ENCODE peak calls at places on chromosomes 4 and X, in four cellular contexts. J is NT2/D1, N is fibroblast of mammary gland, H is adipocyte. B is an unnamed sample.

GRCh38 chr4:99845708-99846469 is 29.3 kb downstream of the DAPP1 start:
- DNase-seq in J (no peak), N (no peak), H (no peak), B (no peak)

GRCh38 chr4:75973770-75974169 is 17.0 kb downstream of the SDAD1 start:
- DNase-seq in J (no peak), N (no peak), H (no peak), B (no peak)

GRCh38 chr4:150237110-150237852 is 159.0 kb downstream of the DCLK2 start:
- DNase-seq in J (no peak), N (peak; percentile 96), H (peak; percentile 95), B (no peak)

GRCh38 chrX:147403075-147403474 is 508.6 kb upstream of the FMR1 start:
- DNase-seq in J (no peak), N (no peak), H (no peak), B (no peak)

GRCh38 chr4:77151246-77151645 is 5.8 kb upstream of the CCNG2 start:
- DNase-seq in J (no peak), N (peak; percentile 16), H (no peak), B (no peak)

GRCh38 chr4:139278956-139279722 is 886 bp downstream of the MGARP start:
- DNase-seq in J (no peak), N (peak; percentile 5), H (peak; percentile 65), B (no peak)

GRCh38 chr4:78432896-78433295 is 118.7 kb upstream of the ANXA3 start:
- DNase-seq in J (no peak), N (peak; percentile 53), H (peak; percentile 77), B (no peak)

GRCh38 chr4:72971572-72971971 is 97.9 kb downstream of the COX18 start:
- DNase-seq in J (no peak), N (peak; percentile 86), H (peak; percentile 60), B (no peak)

GRCh38 chrX:138925330-138925729 is 213.8 kb upstream of the FGF13 start:
- DNase-seq in J (no peak), N (peak; percentile 95), H (no peak), B (no peak)

GRCh38 chr4:51845736-51846135 is 2.8 kb downstream of the DCUN1D4 start:
- DNase-seq in J (no peak), N (no peak), H (peak; percentile 49), B (no peak)

GRCh38 chr4:158786155-158786581 is 17.3 kb downstream of the FNIP2 start:
- DNase-seq in J (no peak), N (no peak), H (no peak), B (no peak)

GRCh38 chr4:158781963-158782362 is 13.1 kb downstream of the FNIP2 start:
- DNase-seq in J (no peak), N (no peak), H (no peak), B (no peak)

GRCh38 chr4:158783775-158784174 is 14.9 kb downstream of the FNIP2 start:
- DNase-seq in J (no peak), N (peak; percentile 56), H (no peak), B (no peak)

GRCh38 chr4:158778712-158779111 is 9.9 kb downstream of the FNIP2 start:
- DNase-seq in J (no peak), N (no peak), H (no peak), B (no peak)

GRCh38 chr4:158782539-158783360 is 13.9 kb downstream of the FNIP2 start:
- DNase-seq in J (no peak), N (no peak), H (no peak), B (no peak)
- H3K4me3 ChIP-seq in J (no peak overlapping the region), N (no peak overlapping the region), H (peak overlapping the region; percentile 31), B (no peak overlapping the region)

GRCh38 chr4:146585761-146586333 is 52.8 kb upstream of the POU4F2 start:
- DNase-seq in J (no peak), N (peak; percentile 66), H (peak; percentile 93), B (no peak)
- H3K4me3 ChIP-seq in J (no peak overlapping the region), N (no peak overlapping the region), H (peak overlapping the region; percentile 14), B (no peak overlapping the region)

GRCh38 chr4:169246957-169247396 is 23.8 kb downstream of the SH3RF1 start:
- DNase-seq in J (no peak), N (no peak), H (no peak), B (no peak)

GRCh38 chr4:169241480-169241879 is 29.3 kb downstream of the SH3RF1 start:
- DNase-seq in J (no peak), N (no peak), H (peak; percentile 51), B (no peak)

GRCh38 chr4:169248645-169249044 is 22.1 kb downstream of the SH3RF1 start:
- DNase-seq in J (no peak), N (no peak), H (no peak), B (no peak)

GRCh38 chr4:169243808-169244207 is 26.9 kb downstream of the SH3RF1 start:
- DNase-seq in J (no peak), N (peak; percentile 74), H (peak; percentile 92), B (no peak)

DNA sequence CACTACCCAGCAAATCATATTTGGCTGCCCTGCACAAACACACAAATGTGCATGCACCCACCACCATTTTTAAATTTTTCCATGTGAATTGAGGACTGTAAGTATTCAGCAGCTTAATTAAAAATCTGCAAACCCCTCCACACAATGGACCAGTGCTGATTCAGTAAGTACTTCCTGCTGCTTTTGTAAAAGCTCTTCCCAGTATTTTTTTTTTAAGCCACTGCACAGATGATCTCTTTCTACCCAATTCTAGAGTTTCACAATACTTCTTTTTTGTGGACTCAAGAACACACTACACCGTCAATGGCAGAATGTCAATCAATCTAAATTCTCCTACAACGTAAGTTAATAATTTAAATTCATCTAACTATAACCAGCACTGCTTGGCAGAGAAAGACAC is 26.5 kb downstream of the SH3RF1 start:
- DNase-seq in J (peak; percentile 13), N (peak; percentile 38), H (peak; percentile 29), B (no peak)
- H3K4me3 ChIP-seq in J (no peak overlapping the region), N (no peak overlapping the region), H (no peak overlapping the region), B (no peak overlapping the region)

DNA sequence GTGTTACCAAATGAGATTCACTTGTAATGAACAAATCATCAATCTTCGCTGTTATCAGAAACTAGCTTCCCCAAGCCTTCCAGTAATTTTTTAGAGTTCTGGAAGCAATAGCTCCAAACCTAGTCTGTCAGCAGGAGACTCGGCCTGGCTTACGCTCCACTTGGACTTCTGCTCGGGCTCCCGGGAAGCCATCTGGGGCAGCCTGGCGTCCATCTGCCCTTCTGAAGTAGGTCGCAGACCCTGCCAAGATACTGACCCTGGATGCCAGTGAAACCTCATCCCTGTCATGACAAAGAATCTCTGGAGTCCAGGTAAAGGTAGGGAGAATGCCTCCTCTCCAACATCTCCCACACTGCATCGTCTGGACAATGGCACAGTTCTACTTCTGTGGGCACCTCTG is 493.8 kb upstream of the ZFP42 start:
- DNase-seq in J (no peak), N (no peak), H (no peak), B (no peak)
- H3K4me3 ChIP-seq in J (no peak overlapping the region), N (no peak overlapping the region), H (no peak overlapping the region), B (no peak overlapping the region)

GRCh38 chr4:88597970-88598369 is 5.7 kb downstream of the HERC3 start:
- DNase-seq in J (no peak), N (no peak), H (no peak), B (no peak)

GRCh38 chr4:88600129-88600849 is 8.0 kb downstream of the HERC3 start:
- DNase-seq in J (no peak), N (peak; percentile 51), H (peak; percentile 88), B (no peak)

GRCh38 chr4:88599298-88599697 is 7.0 kb downstream of the HERC3 start:
- DNase-seq in J (no peak), N (peak; percentile 60), H (peak; percentile 53), B (no peak)

GRCh38 chr4:88604978-88605678 is 12.8 kb downstream of the HERC3 start:
- DNase-seq in J (no peak), N (no peak), H (no peak), B (no peak)

DNA sequence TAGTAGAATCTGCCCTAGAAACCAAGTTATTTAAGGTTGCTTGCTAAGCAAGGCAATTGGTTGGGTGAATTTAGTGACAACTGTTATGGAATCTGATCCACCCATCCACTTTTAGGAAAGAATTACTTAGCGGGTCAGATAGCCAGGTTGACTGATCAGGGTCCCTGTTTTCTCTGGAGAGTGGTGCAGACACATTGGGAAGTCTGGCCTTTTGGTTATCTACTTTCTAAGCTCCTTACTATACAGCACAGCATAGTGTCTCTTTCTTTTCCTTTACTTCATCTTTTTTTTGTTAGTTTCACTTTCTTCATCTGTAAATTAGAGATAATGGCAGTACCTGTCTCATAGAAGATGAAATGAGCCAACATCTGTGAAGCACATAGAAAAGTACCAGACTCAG is 7.4 kb downstream of the HERC3 start:
- DNase-seq in J (no peak), N (no peak), H (peak; percentile 34), B (no peak)
- H3K4me3 ChIP-seq in J (no peak overlapping the region), N (no peak overlapping the region), H (peak overlapping the region; percentile 68), B (no peak overlapping the region)

GRCh38 chr4:145679991-145680455 is at the start of gene C4orf51:
- DNase-seq in J (no peak), N (peak; percentile 73), H (peak; percentile 53), B (no peak)
- H3K4me3 ChIP-seq in J (no peak within 1 kb of the TSS), N (no peak within 1 kb of the TSS), H (peak within 1 kb of the TSS; percentile 39), B (no peak within 1 kb of the TSS)

DNA sequence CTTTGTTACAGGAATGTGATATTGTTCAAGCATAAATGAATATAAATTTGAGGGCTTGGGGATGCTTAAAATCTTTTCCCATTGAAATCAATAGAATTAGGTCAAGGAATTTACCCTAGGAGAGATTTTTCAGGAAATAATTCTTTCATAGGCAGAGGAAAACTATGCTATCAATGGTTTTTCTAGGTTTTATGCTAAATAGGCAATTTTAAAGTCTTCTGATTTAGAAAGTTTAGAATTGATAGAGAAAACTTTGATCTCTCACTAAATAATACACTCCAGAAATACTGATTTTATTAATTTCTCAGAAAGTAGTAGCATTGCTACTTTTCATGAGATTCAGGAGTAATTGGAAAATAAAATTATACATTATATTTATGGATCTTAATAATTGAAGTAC is 36.5 kb upstream of the GNRHR start:
- DNase-seq in J (no peak), N (no peak), H (no peak), B (no peak)
- H3K4me3 ChIP-seq in J (no peak overlapping the region), N (no peak overlapping the region), H (no peak overlapping the region), B (no peak overlapping the region)

DNA sequence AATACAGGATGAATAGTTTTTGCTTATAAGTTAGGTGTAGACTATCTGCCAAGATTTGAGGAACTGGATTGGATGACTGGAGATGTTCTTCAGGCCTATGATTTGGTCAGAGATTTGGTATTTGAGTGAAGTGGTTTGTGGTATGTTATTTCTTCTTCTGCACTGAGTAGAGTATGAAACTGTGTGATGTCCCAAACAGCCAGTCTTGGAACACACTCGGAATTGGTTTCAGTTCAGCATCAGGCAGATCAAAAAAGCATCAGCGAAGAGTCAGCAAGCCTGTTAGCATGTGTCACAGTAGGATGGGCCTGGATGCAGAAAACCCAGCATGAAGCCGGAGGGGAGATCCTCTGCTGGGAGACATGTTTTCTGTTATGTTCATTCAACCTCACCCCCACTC is 294.1 kb downstream of the ARHGAP10 start:
- DNase-seq in J (no peak), N (peak; percentile 97), H (peak; percentile 84), B (no peak)
- H3K4me3 ChIP-seq in J (no peak overlapping the region), N (no peak overlapping the region), H (no peak overlapping the region), B (no peak overlapping the region)

DNA sequence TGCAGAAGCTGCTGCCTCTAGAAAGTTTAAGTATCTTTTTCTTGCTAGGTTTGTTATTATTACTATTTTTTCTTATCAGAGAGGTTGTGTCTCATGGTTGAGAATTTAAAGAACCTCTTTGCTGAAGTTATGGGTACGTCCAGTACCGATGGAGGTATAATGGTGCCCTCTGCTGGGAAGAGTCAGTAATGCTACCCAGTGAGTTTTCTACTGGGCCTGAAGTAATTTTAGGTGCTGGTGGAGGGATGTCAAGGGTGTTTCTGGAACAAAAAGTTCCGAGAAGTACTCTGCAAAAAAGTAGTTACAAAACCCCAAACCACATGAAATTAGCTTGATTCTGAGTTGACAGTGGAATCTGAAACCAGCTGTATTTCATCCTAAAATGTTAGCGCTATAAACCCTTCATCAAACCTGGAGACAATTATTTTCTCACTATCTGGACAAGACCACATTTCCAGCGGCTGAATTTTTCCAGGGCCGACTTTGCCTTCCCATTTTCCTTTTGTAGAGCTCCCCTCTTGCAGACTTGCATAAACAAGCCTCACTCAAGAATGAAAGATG is 102.5 kb upstream of the MID1 start:
- DNase-seq in J (peak; percentile 40), N (peak; percentile 65), H (peak; percentile 84), B (no peak)
- H3K4me3 ChIP-seq in J (no peak overlapping the region), N (no peak overlapping the region), H (peak overlapping the region; percentile 56), B (no peak overlapping the region)

B was measured in Jurkat, Clone E6-1.